ENCODE peak calls at places on chromosomes 2 and 18, in four cellular contexts. T is uterus, M is NT2/D1, G is heart right ventricle. B is an unnamed sample.

GRCh38 chr2:161400076-161400475 is 16.0 kb upstream of the TBR1 start:
- DNase-seq in M (no peak), T (no peak), G (no peak), B (no peak)

GRCh38 chr2:144624451-144624850 is 104.5 kb upstream of the ZEB2 start:
- DNase-seq in T (no peak), M (no peak), G (no peak), B (no peak)

GRCh38 chr2:203887680-203888079 is 20.1 kb downstream of the CTLA4 start:
- DNase-seq in M (no peak), G (no peak), T (no peak), B (no peak)

GRCh38 chr18:51383711-51384110 is 186.2 kb upstream of the MEX3C start:
- DNase-seq in G (no peak), M (no peak), T (no peak), B (no peak)

GRCh38 chr18:50093366-50093765 is 101.6 kb downstream of the MYO5B start:
- DNase-seq in T (no peak), G (no peak), M (no peak), B (no peak)

GRCh38 chr2:151315381-151315903 is 26.0 kb upstream of the NMI start:
- DNase-seq in G (peak; percentile 31), T (peak; percentile 49), M (peak; percentile 64), B (no peak)

GRCh38 chr2:236089271-236090026 is 78.7 kb downstream of the GBX2 start:
- DNase-seq in M (no peak), G (no peak), T (no peak), B (no peak)

GRCh38 chr18:58870130-58870529 is 5.5 kb downstream of the ZNF532 start:
- DNase-seq in M (no peak), G (no peak), T (no peak), B (no peak)

GRCh38 chr18:74512321-74513053 is 16.3 kb downstream of the CNDP2 start:
- DNase-seq in G (no peak), T (no peak), M (no peak), B (no peak)

GRCh38 chr2:70978388-70979357 is at the start of gene ANKRD53:
- DNase-seq in M (no peak), T (peak; percentile 62), G (peak; percentile 53), B (no peak)

GRCh38 chr2:239978381-239978780 is 46.8 kb downstream of the NDUFA10 start:
- DNase-seq in G (no peak), M (no peak), T (no peak), B (no peak)

GRCh38 chr2:159613515-159614336 is 2.6 kb downstream of the BAZ2B start:
- DNase-seq in G (no peak), M (no peak), T (no peak), B (no peak)

GRCh38 chr2:83596592-83597339 is 862.3 kb downstream of the SUCLG1 start:
- DNase-seq in M (no peak), G (no peak), T (no peak), B (no peak)

GRCh38 chr18:32067375-32068167 is 24.1 kb upstream of the RNF138 start:
- DNase-seq in G (no peak), T (no peak), M (no peak), B (no peak)

GRCh38 chr2:234747032-234747431 is 204.8 kb upstream of the SH3BP4 start:
- DNase-seq in M (no peak), G (no peak), T (no peak), B (no peak)

GRCh38 chr2:97966545-97967215 is 29.1 kb downstream of the TMEM131 start:
- DNase-seq in M (no peak), T (no peak), G (no peak), B (no peak)

GRCh38 chr2:121810959-121811853 is 55.8 kb downstream of the TSN start:
- DNase-seq in M (peak; percentile 77), T (peak; percentile 24), G (peak; percentile 55), B (no peak)

GRCh38 chr2:26401739-26402541 is at the start of gene DRC1:
- DNase-seq in M (peak; percentile 77), G (peak; percentile 46), T (peak; percentile 20), B (peak; percentile 16)

GRCh38 chr18:28175930-28176673 is 828 bp downstream of the CDH2 start:
- DNase-seq in M (no peak), G (peak; percentile 18), T (no peak), B (no peak)

GRCh38 chr2:20494246-20494645 is 47.4 kb downstream of the RHOB start:
- DNase-seq in G (no peak), M (no peak), T (no peak), B (no peak)

GRCh38 chr18:79479761-79480161 is 84.0 kb downstream of the NFATC1 start:
- DNase-seq in T (no peak), G (no peak), M (no peak), B (no peak)

GRCh38 chr2:208265371-208265806 is 666 bp upstream of the PIKFYVE start:
- DNase-seq in T (no peak), M (no peak), G (no peak), B (no peak)

GRCh38 chr18:79712206-79712857 is 32.7 kb downstream of the CTDP1 start:
- DNase-seq in T (no peak), M (no peak), G (no peak), B (no peak)

GRCh38 chr2:202215179-202215578 is 23.2 kb downstream of the SUMO1 start:
- DNase-seq in M (no peak), T (no peak), G (no peak), B (no peak)
- H3K36me3 ChIP-seq in M (peaks cover 53% of the 10 kb centered on the region), T (no peaks in the 10 kb centered on the region), G (no peaks in the 10 kb centered on the region), B (peaks cover 4% of the 10 kb centered on the region)

GRCh38 chr2:85551698-85552678 is 9.3 kb downstream of the GGCX start:
- DNase-seq in G (peak; percentile 74), T (peak; percentile 82), M (peak; percentile 85), B (peak; percentile 52)
- H3K36me3 ChIP-seq in G (no peaks in the 10 kb centered on the region), T (no peaks in the 10 kb centered on the region), M (peaks cover 81% of the 10 kb centered on the region), B (peaks cover 42% of the 10 kb centered on the region)

DNA sequence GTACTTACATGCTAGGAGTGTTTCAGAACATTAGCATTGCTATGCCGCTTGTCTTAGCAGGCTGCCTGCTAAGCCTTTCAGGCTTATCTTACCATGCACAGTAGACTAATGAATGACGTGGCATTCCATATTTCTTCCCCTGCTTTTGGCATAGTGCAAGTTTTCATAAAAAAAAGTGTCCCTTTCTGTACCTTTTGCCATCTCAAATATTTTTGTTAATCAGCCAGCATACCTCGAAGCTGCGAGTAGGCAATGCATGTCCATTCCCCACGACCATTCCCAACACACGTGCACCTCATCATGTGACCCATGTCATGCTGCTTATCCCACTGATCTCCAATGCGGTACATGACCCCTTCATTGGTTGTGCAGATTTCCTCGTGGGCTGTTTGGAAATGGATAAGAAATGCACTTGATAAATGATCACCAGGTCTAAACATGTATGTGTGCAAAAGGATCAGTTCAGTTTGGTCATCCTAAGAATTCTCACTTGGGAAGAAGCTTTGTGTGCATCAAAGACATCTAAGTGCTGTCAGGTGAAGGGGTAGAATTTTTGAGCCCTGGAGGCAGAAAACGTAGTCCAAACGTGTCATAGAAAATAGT is 13.9 kb downstream of the FN1 start:
- DNase-seq in M (no peak), T (no peak), G (no peak), B (no peak)
- H3K36me3 ChIP-seq in M (peaks cover 92% of the 10 kb centered on the region), T (no peaks in the 10 kb centered on the region), G (no peaks in the 10 kb centered on the region), B (peaks cover 68% of the 10 kb centered on the region)

GRCh38 chr2:43898134-43898957 is 59.6 kb downstream of the ABCG8 start:
- DNase-seq in M (no peak), T (no peak), G (no peak), B (no peak)

GRCh38 chr2:43894743-43895142 is 56.0 kb downstream of the ABCG8 start:
- DNase-seq in T (no peak), G (no peak), M (no peak), B (no peak)

GRCh38 chr2:43899589-43899988 is 60.8 kb downstream of the ABCG8 start:
- DNase-seq in G (no peak), M (no peak), T (no peak), B (no peak)

GRCh38 chr2:43898958-43899346 is 60.2 kb downstream of the ABCG8 start:
- DNase-seq in M (no peak), G (no peak), T (no peak), B (no peak)

GRCh38 chr2:43897492-43897891 is 58.7 kb downstream of the ABCG8 start:
- DNase-seq in G (no peak), T (no peak), M (no peak), B (no peak)
- H3K36me3 ChIP-seq in G (no peaks in the 10 kb centered on the region), T (no peaks in the 10 kb centered on the region), M (peaks cover 70% of the 10 kb centered on the region), B (peaks cover 22% of the 10 kb centered on the region)

DNA sequence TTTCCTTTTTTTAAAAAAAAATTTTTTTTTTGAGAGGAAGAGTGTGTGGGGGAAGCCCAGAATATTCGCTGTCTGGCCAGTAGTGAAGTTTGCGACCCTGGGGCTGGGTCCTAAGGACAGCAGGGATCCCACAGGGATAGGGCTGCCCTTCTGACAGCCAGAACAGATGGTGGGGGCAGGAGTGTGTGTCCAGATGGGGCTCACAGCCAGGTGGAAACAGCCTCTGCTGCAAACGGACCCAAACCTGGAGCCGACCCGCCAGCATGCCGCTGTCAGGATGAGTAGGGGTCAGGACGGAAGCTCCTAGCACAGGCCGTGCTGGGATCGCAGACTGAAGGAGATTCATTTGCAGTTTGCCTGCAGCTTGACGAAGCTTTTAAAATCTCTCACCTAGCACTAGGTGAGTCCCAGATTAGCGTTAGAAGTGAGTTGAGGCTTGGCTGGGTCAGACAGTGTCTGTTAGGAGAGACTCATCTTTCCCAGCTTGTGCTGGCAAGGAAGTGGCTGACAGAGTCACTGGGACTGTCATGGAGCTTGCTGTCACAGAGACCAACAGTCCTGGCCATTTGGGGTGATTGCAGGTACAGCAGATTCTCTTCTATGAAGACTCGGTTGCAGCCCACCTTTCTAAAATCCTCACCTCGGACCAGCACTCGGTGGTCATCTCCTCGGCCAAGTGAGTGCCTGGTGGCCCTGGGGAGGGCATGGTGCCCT is 93.4 kb downstream of the DGKD start:
- DNase-seq in T (no peak), G (no peak), M (no peak), B (no peak)
- H3K36me3 ChIP-seq in T (no peaks in the 10 kb centered on the region), G (peaks cover 8% of the 10 kb centered on the region), M (peaks cover 79% of the 10 kb centered on the region), B (peaks cover 53% of the 10 kb centered on the region)

B was measured in thoracic aorta.